ENCODE peak calls at places on chromosomes 13 and 19, in eight cellular contexts. E is upper lobe of left lung, O is transverse colon, D is tibial nerve, S is sigmoid colon, U is H1, Y is suprapubic skin, C is SK-N-SH. W is an unnamed sample. For H3K9me3, the result is how much of the 10 kb centered on the place peaks cover.

GRCh38 chr19:5479958-5480357 is 24.7 kb downstream of the ZNRF4 start:
- DNase-seq in E (no peak), O (no peak), D (no peak), S (no peak), U (no peak), Y (no peak), C (peak), W (no peak)

GRCh38 chr19:2992958-2993357 is 15.6 kb downstream of the TLE6 start:
- DNase-seq in E (no peak), O (no peak), D (no peak), S (no peak), U (no peak), Y (no peak), C (no peak), W (no peak)

GRCh38 chr19:5232798-5233505 is 107.7 kb downstream of the PTPRS start:
- DNase-seq in E (no peak), O (no peak), D (no peak), S (no peak), U (no peak), Y (no peak), C (no peak), W (no peak)

GRCh38 chr19:1783354-1783753 is 28.7 kb downstream of the ATP8B3 start:
- DNase-seq in E (no peak), O (no peak), D (no peak), S (no peak), U (no peak), Y (no peak), C (no peak), W (no peak)

GRCh38 chr19:1474011-1474764 is 4.8 kb downstream of the C19orf25 start:
- DNase-seq in E (no peak), O (no peak), D (no peak), S (no peak), U (no peak), Y (no peak), C (peak), W (peak)

GRCh38 chr13:113802090-113802531 is 43.1 kb downstream of the TMEM255B start:
- DNase-seq in E (no peak), O (no peak), D (no peak), S (peak), U (peak), Y (peak), C (peak), W (peak)

GRCh38 chr13:98507060-98507797 is 69.7 kb downstream of the STK24 start:
- DNase-seq in E (peak), O (peak), D (no peak), S (peak), U (no peak), Y (no peak), C (peak), W (peak)

GRCh38 chr13:102856603-102857002 is 10.8 kb downstream of the ERCC5 start:
- DNase-seq in E (peak), O (no peak), D (no peak), S (no peak), U (no peak), Y (no peak), C (no peak), W (no peak)

GRCh38 chr13:99995503-99996176 is 14.1 kb downstream of the ZIC2 start:
- DNase-seq in E (no peak), O (no peak), D (no peak), S (no peak), U (no peak), Y (no peak), C (no peak), W (no peak)

GRCh38 chr19:28961772-28962500 is 251.0 kb downstream of the UQCRFS1 start:
- DNase-seq in E (no peak), O (no peak), D (no peak), S (no peak), U (no peak), Y (no peak), C (no peak), W (no peak)

GRCh38 chr13:29573190-29573589 is 22.3 kb downstream of the SLC7A1 start:
- DNase-seq in E (peak), O (peak), D (no peak), S (peak), U (no peak), Y (no peak), C (no peak), W (no peak)

GRCh38 chr19:33689886-33690285 is 68.1 kb downstream of the CHST8 start:
- DNase-seq in E (no peak), O (no peak), D (no peak), S (no peak), U (no peak), Y (peak), C (peak), W (no peak)

GRCh38 chr13:20401958-20402856 is 123.5 kb downstream of the CRYL1 start:
- DNase-seq in E (peak), O (no peak), D (no peak), S (peak), U (no peak), Y (no peak), C (no peak), W (peak)

GRCh38 chr19:42028304-42029216 is 34.5 kb upstream of the ATP1A3 start:
- DNase-seq in E (no peak), O (no peak), D (no peak), S (no peak), U (peak), Y (no peak), C (peak), W (no peak)

GRCh38 chr13:40341086-40341471 is 325.4 kb downstream of the FOXO1 start:
- DNase-seq in E (no peak), O (no peak), D (no peak), S (no peak), U (no peak), Y (no peak), C (no peak), W (no peak)

GRCh38 chr13:113225515-113225914 is 16.1 kb downstream of the CUL4A start:
- DNase-seq in E (no peak), O (no peak), D (no peak), S (no peak), U (no peak), Y (peak), C (no peak), W (no peak)

GRCh38 chr19:15262011-15262410 is 29.8 kb upstream of the EPHX3 start:
- DNase-seq in E (no peak), O (no peak), D (no peak), S (no peak), U (no peak), Y (no peak), C (no peak), W (no peak)

GRCh38 chr13:102234618-102235017 is 167.2 kb downstream of the FGF14 start:
- DNase-seq in E (no peak), O (no peak), D (no peak), S (no peak), U (no peak), Y (no peak), C (no peak), W (no peak)

GRCh38 chr13:26584713-26585112 is 27.2 kb downstream of the WASF3 start:
- DNase-seq in E (no peak), O (no peak), D (no peak), S (no peak), U (no peak), Y (no peak), C (no peak), W (no peak)

GRCh38 chr19:35557539-35558399 is 5.7 kb downstream of the ATP4A start:
- DNase-seq in E (peak), O (peak), D (no peak), S (no peak), U (peak), Y (no peak), C (peak), W (peak)

GRCh38 chr19:51006406-51006805 is 5.0 kb upstream of the KLK8 start:
- DNase-seq in E (no peak), O (no peak), D (no peak), S (peak), U (no peak), Y (no peak), C (peak), W (no peak)

GRCh38 chr19:55683449-55684261 is 8.6 kb downstream of the EPN1 start:
- DNase-seq in E (peak), O (peak), D (no peak), S (no peak), U (no peak), Y (no peak), C (no peak), W (no peak)

GRCh38 chr19:33293255-33294057 is 8.9 kb downstream of the CEBPA start:
- DNase-seq in E (peak), O (peak), D (no peak), S (no peak), U (no peak), Y (no peak), C (no peak), W (no peak)

GRCh38 chr13:76020421-76020955 is 384.4 kb downstream of the LMO7 start:
- DNase-seq in E (no peak), O (no peak), D (no peak), S (no peak), U (no peak), Y (no peak), C (no peak), W (no peak)

GRCh38 chr19:18202759-18203407 is 959 bp downstream of the RAB3A start:
- DNase-seq in E (no peak), O (peak), D (no peak), S (peak), U (peak), Y (no peak), C (peak), W (peak)

GRCh38 chr19:3057275-3057714 is 5.0 kb downstream of the TLE5 start:
- DNase-seq in E (peak), O (peak), D (peak), S (peak), U (peak), Y (peak), C (no peak), W (peak)

GRCh38 chr19:43316591-43317319 is 36.7 kb upstream of the CD177 start:
- DNase-seq in E (no peak), O (peak), D (no peak), S (no peak), U (peak), Y (no peak), C (peak), W (no peak)

GRCh38 chr13:95234242-95234641 is 67.0 kb downstream of the ABCC4 start:
- DNase-seq in E (no peak), O (no peak), D (no peak), S (no peak), U (no peak), Y (no peak), C (no peak), W (no peak)

GRCh38 chr13:74895042-74895811 is 586.7 kb downstream of the TBC1D4 start:
- DNase-seq in E (no peak), O (no peak), D (no peak), S (no peak), U (no peak), Y (no peak), C (no peak), W (no peak)

GRCh38 chr13:32200741-32201140 is 114.4 kb downstream of the ZAR1L start:
- DNase-seq in E (no peak), O (no peak), D (no peak), S (no peak), U (no peak), Y (no peak), C (no peak), W (no peak)

GRCh38 chr13:46288570-46289259 is 77.0 kb downstream of the LRRC63 start:
- DNase-seq in E (no peak), O (no peak), D (no peak), S (no peak), U (no peak), Y (no peak), C (peak), W (no peak)

DNA sequence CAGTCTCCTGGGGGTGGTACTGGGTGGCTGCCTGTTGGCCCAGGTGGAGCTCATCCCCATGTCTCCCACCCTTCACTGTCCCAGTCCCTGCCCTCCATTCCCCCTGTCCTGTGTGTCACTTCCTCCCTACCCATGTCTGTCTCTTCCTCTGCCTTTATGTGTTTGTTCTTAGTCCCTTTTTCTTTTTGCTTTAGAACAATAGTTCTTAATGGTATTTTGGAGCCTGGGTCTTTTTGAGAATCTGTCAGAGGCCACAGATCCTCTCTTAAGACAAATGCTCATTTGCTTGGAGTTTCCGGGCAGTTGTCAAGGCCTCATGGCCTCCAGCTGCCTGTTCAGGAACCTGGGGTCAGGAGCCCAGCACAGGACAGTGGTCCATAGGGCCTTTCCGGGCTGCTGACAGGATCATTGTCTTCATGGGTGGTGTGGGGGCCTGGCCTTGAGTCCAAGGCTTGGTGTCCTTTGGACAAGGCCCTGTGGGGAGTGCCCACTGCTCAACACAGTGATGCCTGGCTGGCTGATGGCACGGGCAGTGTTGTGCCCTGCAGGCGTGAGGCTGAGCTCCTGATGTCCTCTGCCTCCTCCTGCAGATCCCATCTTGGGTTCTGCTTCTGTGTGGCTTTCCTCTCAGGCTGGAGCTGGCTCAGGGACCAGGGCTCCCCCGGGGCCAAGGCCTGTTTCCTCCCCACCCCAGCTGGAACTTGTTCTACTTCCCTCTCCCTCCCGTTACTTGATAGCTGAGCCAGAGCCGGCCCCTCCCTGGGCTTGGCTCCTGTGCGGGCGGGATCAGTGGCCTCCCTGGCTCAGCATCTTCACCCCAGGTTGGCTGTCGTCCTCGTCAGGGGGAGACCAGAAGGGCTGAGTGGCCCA is 3.5 kb downstream of the EGLN2 start:
- DNase-seq in E (peak), O (peak), D (peak), S (peak), U (no peak), Y (peak), C (peak), W (peak)
- TF ChIP-seq EP300 in E (no peak), O (no peak), D (no peak), S (no peak), U (no peak), Y (no peak), C (no peak), W (no peak)

DNA sequence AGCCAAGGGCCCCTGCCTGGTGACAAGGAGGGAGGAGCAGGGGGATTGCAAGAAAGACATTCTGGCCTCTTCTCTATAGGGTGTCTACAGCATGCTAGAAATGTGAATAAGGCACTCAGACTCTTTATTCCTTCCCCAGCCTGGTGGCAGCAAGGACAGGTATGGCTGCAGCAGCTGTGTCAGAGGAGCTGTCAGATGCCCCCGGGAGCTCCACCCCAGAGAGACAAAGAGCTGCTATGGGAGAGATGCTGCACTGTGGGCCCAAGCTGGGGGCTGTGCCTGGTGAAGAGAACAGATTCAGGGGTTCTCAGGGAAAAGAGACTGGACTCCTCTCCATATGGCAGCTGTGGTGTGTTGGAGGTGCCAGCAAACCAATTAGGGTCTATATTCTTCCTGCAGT is 1063.3 kb downstream of the OLFM4 start:
- DNase-seq in E (no peak), O (no peak), D (no peak), S (no peak), U (no peak), Y (no peak), C (no peak), W (no peak)
- H3K9me3 ChIP-seq in E (under half), O (under half), D (under half), S (under half), U (under half), Y (under half), C (under half), W (under half)

DNA sequence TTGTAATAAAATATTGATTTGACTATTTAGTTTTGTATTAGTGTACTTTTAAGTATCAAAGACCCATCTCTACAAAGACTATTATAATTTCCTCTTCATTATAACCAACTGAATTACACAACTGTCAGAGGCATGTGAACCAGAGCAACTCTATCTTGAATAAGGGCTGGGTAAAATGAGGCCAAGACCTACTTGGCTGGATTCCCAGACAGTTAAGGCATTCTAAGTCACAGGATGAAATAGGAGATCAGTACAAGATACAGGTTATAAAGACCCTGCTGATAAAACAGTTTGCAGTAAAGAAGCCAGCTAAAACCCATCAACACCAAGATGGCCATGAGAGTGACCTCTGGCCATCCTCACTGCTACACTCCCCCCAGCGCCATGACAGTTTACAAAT is 36.2 kb upstream of the ATP12A start:
- DNase-seq in E (no peak), O (no peak), D (no peak), S (no peak), U (no peak), Y (no peak), C (no peak), W (no peak)
- TF ChIP-seq EP300 in E (no peak), O (no peak), D (no peak), S (no peak), U (no peak), Y (no peak), C (no peak), W (no peak)

GRCh38 chr19:37635076-37636056 is 19.9 kb downstream of the ZFP30 start:
- DNase-seq in E (no peak), O (no peak), D (no peak), S (no peak), U (no peak), Y (no peak), C (no peak), W (no peak)
- H3K9me3 ChIP-seq in E (half or more), O (half or more), D (half or more), S (under half), U (under half), Y (half or more), C (half or more), W (under half)

DNA sequence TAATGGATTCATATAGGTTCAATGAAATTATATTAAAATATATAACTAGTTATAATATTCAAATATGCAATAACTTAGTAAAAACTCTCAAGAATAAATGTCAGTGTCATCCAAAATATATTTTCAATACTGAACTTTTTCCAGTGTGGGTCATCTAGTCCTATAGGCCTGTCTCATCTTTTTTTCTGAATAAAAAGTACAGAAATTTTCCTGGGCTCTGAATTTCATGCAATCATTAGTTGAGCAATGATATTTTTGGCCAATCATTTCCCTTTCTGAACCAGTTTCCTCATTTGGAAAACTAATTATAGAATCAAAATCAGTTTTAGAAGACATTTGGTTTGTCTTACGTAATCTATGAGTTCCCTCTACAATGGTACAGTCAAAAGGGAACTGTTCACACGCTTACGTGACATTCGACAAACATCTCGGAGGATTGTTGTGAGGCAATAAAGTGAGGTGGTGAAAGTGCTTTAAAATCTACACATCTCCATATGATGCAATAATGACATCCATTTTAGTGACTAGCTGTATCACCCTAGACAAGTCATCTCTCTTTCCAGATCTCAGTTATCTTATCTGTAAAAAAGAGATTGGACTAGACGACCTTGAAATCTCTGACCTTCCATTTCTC is 26.9 kb downstream of the FLT1 start:
- DNase-seq in E (no peak), O (no peak), D (no peak), S (no peak), U (no peak), Y (no peak), C (no peak), W (no peak)
- TF ChIP-seq EP300 in E (no peak), O (no peak), D (peak), S (no peak), U (no peak), Y (no peak), C (no peak), W (no peak)

W was measured in ovary.